ENCODE peak calls at places on chromosomes 12 and 14, in seven cellular contexts. M is tibial artery; B is caudate nucleus; E is SJSA1; S is CD4-positive, alpha-beta memory T cell; K is pancreas; T is right lobe of liver. R is an unnamed sample.
A peak's percentile ranks its signal among the peaks of the same experiment; 100 is the strongest.

GRCh38 chr12:122022393-122023338 is 982 bp downstream of the BCL7A start:
- DNase-seq in M (peak; percentile 70), B (peak; percentile 33), E (peak; percentile 47), S (peak; percentile 42), K (peak; percentile 76), T (peak; percentile 50), R (no peak)

GRCh38 chr12:54390668-54391551 is 6.4 kb upstream of the ZNF385A start:
- DNase-seq in M (no peak), B (peak; percentile 20), E (no peak), S (peak; percentile 65), K (peak; percentile 80), T (no peak), R (peak; percentile 16)

GRCh38 chr12:31781894-31782540 is 53.2 kb upstream of the AMN1 start:
- DNase-seq in M (no peak), B (no peak), E (no peak), S (no peak), K (no peak), T (no peak), R (no peak)

GRCh38 chr14:74611672-74612345 is at the start of gene LTBP2:
- DNase-seq in M (peak; percentile 72), B (no peak), E (no peak), S (peak; percentile 25), K (peak; percentile 72), T (no peak), R (no peak)

GRCh38 chr12:112682586-112682985 is 109.0 kb upstream of the RPH3A start:
- DNase-seq in M (no peak), B (no peak), E (no peak), S (no peak), K (no peak), T (no peak), R (no peak)

GRCh38 chr12:117012189-117012805 is 86.9 kb downstream of the TESC start:
- DNase-seq in M (no peak), B (no peak), E (no peak), S (no peak), K (no peak), T (no peak), R (no peak)

GRCh38 chr14:41642402-41643195 is 35.9 kb downstream of the LRFN5 start:
- DNase-seq in M (no peak), B (no peak), E (no peak), S (no peak), K (no peak), T (no peak), R (no peak)

GRCh38 chr14:56338674-56339073 is 220.5 kb downstream of the PELI2 start:
- DNase-seq in M (no peak), B (no peak), E (peak; percentile 34), S (no peak), K (no peak), T (no peak), R (no peak)

GRCh38 chr12:123532021-123532420 is 1.5 kb downstream of the RILPL1 start:
- DNase-seq in M (no peak), B (no peak), E (no peak), S (no peak), K (no peak), T (no peak), R (peak; percentile 9)

GRCh38 chr12:108253540-108253939 is 85.6 kb downstream of the CMKLR1 start:
- DNase-seq in M (no peak), B (no peak), E (no peak), S (no peak), K (no peak), T (no peak), R (no peak)

GRCh38 chr14:89630096-89630829 is 213.2 kb upstream of the FOXN3 start:
- DNase-seq in M (no peak), B (no peak), E (peak; percentile 34), S (no peak), K (no peak), T (no peak), R (no peak)

GRCh38 chr12:38386238-38386985 is 69.8 kb downstream of the ALG10B start:
- DNase-seq in M (no peak), B (no peak), E (no peak), S (no peak), K (no peak), T (no peak), R (no peak)

GRCh38 chr12:132887513-132888341 is at the start of gene CHFR:
- DNase-seq in M (peak; percentile 98), B (peak; percentile 93), E (peak; percentile 74), S (peak; percentile 96), K (peak; percentile 95), T (peak; percentile 98), R (peak; percentile 96)

GRCh38 chr12:15966426-15966825 is 55.3 kb downstream of the DERA start:
- DNase-seq in M (no peak), B (no peak), E (peak; percentile 56), S (no peak), K (no peak), T (no peak), R (no peak)

GRCh38 chr12:97754306-97754705 is 291.7 kb downstream of the RMST start:
- DNase-seq in M (no peak), B (no peak), E (no peak), S (no peak), K (no peak), T (no peak), R (no peak)

GRCh38 chr14:62234849-62235248 is 472.6 kb downstream of the SNAPC1 start:
- DNase-seq in M (no peak), B (no peak), E (no peak), S (no peak), K (no peak), T (no peak), R (no peak)

GRCh38 chr14:106808458-106808857 is 1282.1 kb downstream of the TMEM121 start:
- DNase-seq in M (no peak), B (no peak), E (no peak), S (no peak), K (no peak), T (no peak), R (no peak)

GRCh38 chr12:124497658-124498057 is 69.8 kb downstream of the NCOR2 start:
- DNase-seq in M (peak; percentile 87), B (peak; percentile 51), E (no peak), S (no peak), K (no peak), T (no peak), R (peak; percentile 69)

GRCh38 chr14:81402123-81402495 is 2.0 kb upstream of the STON2 start:
- DNase-seq in M (no peak), B (no peak), E (no peak), S (no peak), K (no peak), T (no peak), R (no peak)

GRCh38 chr14:81400852-81401251 is 728 bp upstream of the STON2 start:
- DNase-seq in M (peak; percentile 86), B (no peak), E (no peak), S (no peak), K (no peak), T (no peak), R (no peak)

GRCh38 chr14:81398196-81398891 is 1.8 kb downstream of the STON2 start:
- DNase-seq in M (no peak), B (no peak), E (no peak), S (no peak), K (no peak), T (no peak), R (no peak)

GRCh38 chr14:81401420-81402122 is 1.4 kb upstream of the STON2 start:
- DNase-seq in M (no peak), B (no peak), E (no peak), S (no peak), K (no peak), T (no peak), R (no peak)

DNA sequence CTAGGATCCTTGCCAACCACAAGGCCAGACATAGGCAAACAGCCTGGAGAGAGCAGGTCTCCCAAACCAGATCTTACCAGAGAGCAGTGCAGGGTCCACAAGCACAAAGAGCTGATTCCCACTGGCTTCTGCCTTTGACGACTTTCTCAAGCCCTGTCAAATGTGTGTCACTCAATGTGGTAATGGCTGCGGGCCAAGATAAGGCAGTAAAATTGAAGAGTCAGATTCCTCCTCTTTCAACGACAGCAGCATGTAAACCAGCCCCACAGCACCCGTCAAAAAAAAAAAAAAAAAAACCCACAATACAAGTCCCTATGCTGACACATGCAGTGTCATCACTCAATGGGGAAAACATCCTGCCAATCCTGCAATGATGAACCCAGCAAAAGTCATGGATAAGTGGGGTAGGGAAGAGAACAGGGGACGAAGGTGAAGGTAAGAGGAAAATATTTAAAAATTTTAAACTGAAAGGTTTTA is at the start of gene STON2:
- DNase-seq in M (no peak), B (no peak), E (no peak), S (no peak), K (no peak), T (peak; percentile 29), R (no peak)
- H3K27ac ChIP-seq in M (no peak within 1 kb of the TSS), B (peak within 1 kb of the TSS; percentile 64), E (no peak within 1 kb of the TSS), S (no peak within 1 kb of the TSS), K (no peak within 1 kb of the TSS), T (no peak within 1 kb of the TSS), R (no peak within 1 kb of the TSS)

GRCh38 chr12:104941454-104941853 is 16.6 kb downstream of the SLC41A2 start:
- DNase-seq in M (no peak), B (no peak), E (peak; percentile 39), S (no peak), K (no peak), T (no peak), R (no peak)
- H3K27ac ChIP-seq in M (no peak overlapping the region), B (no peak overlapping the region), E (no peak overlapping the region), S (no peak overlapping the region), K (no peak overlapping the region), T (peak overlapping the region; percentile 91), R (no peak overlapping the region)

GRCh38 chr12:130425698-130426245 is 88.1 kb downstream of the PIWIL1 start:
- DNase-seq in M (no peak), B (no peak), E (no peak), S (no peak), K (no peak), T (no peak), R (no peak)

GRCh38 chr12:130424858-130425697 is 87.4 kb downstream of the PIWIL1 start:
- DNase-seq in M (no peak), B (no peak), E (no peak), S (no peak), K (no peak), T (no peak), R (no peak)

GRCh38 chr12:130429656-130430505 is 92.2 kb downstream of the PIWIL1 start:
- DNase-seq in M (peak; percentile 32), B (no peak), E (no peak), S (no peak), K (no peak), T (no peak), R (no peak)

GRCh38 chr12:130427381-130427887 is 89.7 kb downstream of the PIWIL1 start:
- DNase-seq in M (no peak), B (no peak), E (no peak), S (no peak), K (no peak), T (no peak), R (no peak)

DNA sequence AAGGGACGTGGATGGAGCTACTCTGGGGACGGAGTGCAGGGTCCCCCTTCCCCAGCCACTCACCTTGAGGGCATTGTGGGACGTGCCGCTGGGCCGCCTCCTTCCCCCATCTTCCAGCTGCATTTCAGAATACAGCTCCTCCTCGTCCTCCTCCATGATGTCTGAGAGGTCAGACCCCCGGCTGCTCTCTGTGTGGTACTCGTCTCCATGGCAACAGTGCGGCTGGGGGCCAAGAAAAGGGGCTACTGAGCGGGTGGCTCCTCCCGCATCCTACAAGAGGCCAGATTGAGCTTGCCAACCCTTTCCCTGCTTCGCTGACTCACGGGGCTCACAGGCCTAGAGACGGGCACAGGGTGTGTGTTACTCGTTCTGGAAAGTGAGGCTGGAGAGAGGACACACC is 90.4 kb downstream of the PIWIL1 start:
- DNase-seq in M (no peak), B (no peak), E (no peak), S (no peak), K (no peak), T (no peak), R (no peak)
- H3K27ac ChIP-seq in M (no peak overlapping the region), B (no peak overlapping the region), E (no peak overlapping the region), S (no peak overlapping the region), K (no peak overlapping the region), T (no peak overlapping the region), R (no peak overlapping the region)

GRCh38 chr14:73180385-73180805 is 44.1 kb downstream of the PSEN1 start:
- DNase-seq in M (no peak), B (no peak), E (no peak), S (no peak), K (no peak), T (no peak), R (no peak)
- H3K27ac ChIP-seq in M (peak overlapping the region; percentile 57), B (no peak overlapping the region), E (no peak overlapping the region), S (no peak overlapping the region), K (no peak overlapping the region), T (peak overlapping the region; percentile 74), R (no peak overlapping the region)